ENCODE peak calls at places on chromosome 19, in seven cellular contexts. One of them, this sample, is unnamed. For H3K4me1, the result is how much of the 10 kb centered on the place peaks cover.

GRCh38 chr19:47564081-47564480 is 8.9 kb downstream of the ZNF541 start:
- DNase-seq in ascending aorta: no peak
- DNase-seq in left lung: no peak
- DNase-seq in IMR-90: no peak
- DNase-seq in fibroblast of lung: no peak
- DNase-seq in left ventricle myocardium inferior: no peak
- DNase-seq in CD8-positive, alpha-beta T cell: no peak
- DNase-seq in this sample: no peak

GRCh38 chr19:54473983-54474382 is 887 bp upstream of the CDC42EP5 start:
- DNase-seq in ascending aorta: no peak
- DNase-seq in left lung: no peak
- DNase-seq in IMR-90: no peak
- DNase-seq in fibroblast of lung: no peak
- DNase-seq in left ventricle myocardium inferior: no peak
- DNase-seq in CD8-positive, alpha-beta T cell: no peak
- DNase-seq in this sample: no peak

GRCh38 chr19:55113570-55114039 is 3.8 kb downstream of the PPP1R12C start:
- DNase-seq in ascending aorta: peak
- DNase-seq in left lung: no peak
- DNase-seq in IMR-90: peak
- DNase-seq in fibroblast of lung: peak
- DNase-seq in left ventricle myocardium inferior: peak
- DNase-seq in CD8-positive, alpha-beta T cell: no peak
- DNase-seq in this sample: peak

GRCh38 chr19:12703056-12703455 is 6.6 kb upstream of the FBXW9 start:
- DNase-seq in ascending aorta: no peak
- DNase-seq in left lung: no peak
- DNase-seq in IMR-90: peak
- DNase-seq in fibroblast of lung: peak
- DNase-seq in left ventricle myocardium inferior: no peak
- DNase-seq in CD8-positive, alpha-beta T cell: no peak
- DNase-seq in this sample: no peak

GRCh38 chr19:55384576-55385235 is 614 bp upstream of the TMEM238 start:
- DNase-seq in ascending aorta: no peak
- DNase-seq in left lung: no peak
- DNase-seq in IMR-90: no peak
- DNase-seq in fibroblast of lung: no peak
- DNase-seq in left ventricle myocardium inferior: no peak
- DNase-seq in CD8-positive, alpha-beta T cell: no peak
- DNase-seq in this sample: no peak

GRCh38 chr19:53906211-53907192 is 2.6 kb upstream of the CACNG7 start:
- DNase-seq in ascending aorta: no peak
- DNase-seq in left lung: peak
- DNase-seq in IMR-90: no peak
- DNase-seq in fibroblast of lung: no peak
- DNase-seq in left ventricle myocardium inferior: peak
- DNase-seq in CD8-positive, alpha-beta T cell: peak
- DNase-seq in this sample: peak

GRCh38 chr19:15144046-15144646 is 36.9 kb downstream of the SYDE1 start:
- DNase-seq in ascending aorta: no peak
- DNase-seq in left lung: no peak
- DNase-seq in IMR-90: no peak
- DNase-seq in fibroblast of lung: no peak
- DNase-seq in left ventricle myocardium inferior: no peak
- DNase-seq in CD8-positive, alpha-beta T cell: no peak
- DNase-seq in this sample: no peak

GRCh38 chr19:3210347-3211017 is 14.0 kb upstream of the CELF5 start:
- DNase-seq in ascending aorta: no peak
- DNase-seq in left lung: peak
- DNase-seq in IMR-90: no peak
- DNase-seq in fibroblast of lung: peak
- DNase-seq in left ventricle myocardium inferior: peak
- DNase-seq in CD8-positive, alpha-beta T cell: peak
- DNase-seq in this sample: peak

GRCh38 chr19:47097396-47098217 is 16.0 kb downstream of the ZC3H4 start:
- DNase-seq in ascending aorta: no peak
- DNase-seq in left lung: peak
- DNase-seq in IMR-90: no peak
- DNase-seq in fibroblast of lung: no peak
- DNase-seq in left ventricle myocardium inferior: peak
- DNase-seq in CD8-positive, alpha-beta T cell: no peak
- DNase-seq in this sample: peak

GRCh38 chr19:51064534-51065220 is at the start of gene KLK13:
- DNase-seq in ascending aorta: no peak
- DNase-seq in left lung: no peak
- DNase-seq in IMR-90: no peak
- DNase-seq in fibroblast of lung: no peak
- DNase-seq in left ventricle myocardium inferior: peak
- DNase-seq in CD8-positive, alpha-beta T cell: no peak
- DNase-seq in this sample: peak

GRCh38 chr19:480016-480855 is 16.1 kb upstream of the MADCAM1 start:
- DNase-seq in ascending aorta: no peak
- DNase-seq in left lung: peak
- DNase-seq in IMR-90: no peak
- DNase-seq in fibroblast of lung: peak
- DNase-seq in left ventricle myocardium inferior: peak
- DNase-seq in CD8-positive, alpha-beta T cell: peak
- DNase-seq in this sample: peak

GRCh38 chr19:10021863-10022262 is 8.6 kb downstream of the RDH8 start:
- DNase-seq in ascending aorta: no peak
- DNase-seq in left lung: no peak
- DNase-seq in IMR-90: peak
- DNase-seq in fibroblast of lung: no peak
- DNase-seq in left ventricle myocardium inferior: no peak
- DNase-seq in CD8-positive, alpha-beta T cell: no peak
- DNase-seq in this sample: no peak

GRCh38 chr19:12365094-12365371 is 450 bp downstream of the ZNF442 start:
- DNase-seq in ascending aorta: no peak
- DNase-seq in left lung: no peak
- DNase-seq in IMR-90: peak
- DNase-seq in fibroblast of lung: peak
- DNase-seq in left ventricle myocardium inferior: no peak
- DNase-seq in CD8-positive, alpha-beta T cell: no peak
- DNase-seq in this sample: no peak

GRCh38 chr19:35620001-35620400 is 7.5 kb downstream of the HAUS5 start:
- DNase-seq in ascending aorta: no peak
- DNase-seq in left lung: no peak
- DNase-seq in IMR-90: no peak
- DNase-seq in fibroblast of lung: no peak
- DNase-seq in left ventricle myocardium inferior: no peak
- DNase-seq in CD8-positive, alpha-beta T cell: no peak
- DNase-seq in this sample: no peak

GRCh38 chr19:35623327-35624010 is 5.4 kb upstream of the RBM42 start:
- DNase-seq in ascending aorta: no peak
- DNase-seq in left lung: no peak
- DNase-seq in IMR-90: no peak
- DNase-seq in fibroblast of lung: no peak
- DNase-seq in left ventricle myocardium inferior: no peak
- DNase-seq in CD8-positive, alpha-beta T cell: no peak
- DNase-seq in this sample: no peak

GRCh38 chr19:35619290-35619923 is 6.9 kb downstream of the HAUS5 start:
- DNase-seq in ascending aorta: no peak
- DNase-seq in left lung: no peak
- DNase-seq in IMR-90: no peak
- DNase-seq in fibroblast of lung: no peak
- DNase-seq in left ventricle myocardium inferior: no peak
- DNase-seq in CD8-positive, alpha-beta T cell: no peak
- DNase-seq in this sample: no peak

GRCh38 chr19:35622750-35623149 is 6.1 kb upstream of the RBM42 start:
- DNase-seq in ascending aorta: no peak
- DNase-seq in left lung: no peak
- DNase-seq in IMR-90: no peak
- DNase-seq in fibroblast of lung: no peak
- DNase-seq in left ventricle myocardium inferior: no peak
- DNase-seq in CD8-positive, alpha-beta T cell: no peak
- DNase-seq in this sample: no peak

GRCh38 chr19:35621708-35622107 is 7.1 kb upstream of the RBM42 start:
- DNase-seq in ascending aorta: no peak
- DNase-seq in left lung: no peak
- DNase-seq in IMR-90: no peak
- DNase-seq in fibroblast of lung: no peak
- DNase-seq in left ventricle myocardium inferior: no peak
- DNase-seq in CD8-positive, alpha-beta T cell: no peak
- DNase-seq in this sample: no peak
- H3K4me3 ChIP-seq in ascending aorta: no peak
- H3K4me3 ChIP-seq in left lung: no peak
- H3K4me3 ChIP-seq in IMR-90: no peak
- H3K4me3 ChIP-seq in fibroblast of lung: no peak
- H3K4me3 ChIP-seq in left ventricle myocardium inferior: no peak
- H3K4me3 ChIP-seq in CD8-positive, alpha-beta T cell: no peak
- H3K4me3 ChIP-seq in this sample: no peak

GRCh38 chr19:16591803-16592556 is 19.8 kb upstream of the SLC35E1 start:
- DNase-seq in ascending aorta: no peak
- DNase-seq in left lung: peak
- DNase-seq in IMR-90: peak
- DNase-seq in fibroblast of lung: no peak
- DNase-seq in left ventricle myocardium inferior: no peak
- DNase-seq in CD8-positive, alpha-beta T cell: no peak
- DNase-seq in this sample: no peak
- H3K4me1 ChIP-seq in ascending aorta: under half
- H3K4me1 ChIP-seq in left lung: under half
- H3K4me1 ChIP-seq in IMR-90: under half
- H3K4me1 ChIP-seq in fibroblast of lung: under half
- H3K4me1 ChIP-seq in left ventricle myocardium inferior: half or more
- H3K4me1 ChIP-seq in CD8-positive, alpha-beta T cell: half or more
- H3K4me1 ChIP-seq in this sample: half or more

DNA sequence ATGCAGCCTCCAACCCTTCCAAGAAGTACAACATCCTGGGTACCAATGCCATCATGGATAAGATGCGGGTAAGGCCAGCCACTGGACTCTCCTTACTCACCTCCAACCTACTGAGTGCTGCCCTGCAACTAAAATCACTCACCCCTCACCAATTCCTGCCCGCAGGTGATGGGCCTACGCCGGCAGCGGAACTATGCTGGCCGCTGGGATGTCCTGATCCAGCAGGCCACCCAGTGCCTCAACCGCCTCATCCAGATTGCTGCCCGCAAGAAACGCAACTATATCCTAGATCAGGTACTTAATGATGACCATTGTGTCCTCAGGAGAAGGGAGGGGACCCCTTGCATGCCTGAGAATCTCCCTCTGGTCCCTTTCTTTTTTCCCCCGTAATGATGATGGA is 15.6 kb upstream of the CCDC97 start:
- DNase-seq in ascending aorta: no peak
- DNase-seq in left lung: no peak
- DNase-seq in IMR-90: no peak
- DNase-seq in fibroblast of lung: no peak
- DNase-seq in left ventricle myocardium inferior: no peak
- DNase-seq in CD8-positive, alpha-beta T cell: no peak
- DNase-seq in this sample: no peak
- TF ChIP-seq CTCF in ascending aorta: no peak
- TF ChIP-seq CTCF in left lung: no peak
- TF ChIP-seq CTCF in IMR-90: no peak
- TF ChIP-seq CTCF in fibroblast of lung: no peak
- TF ChIP-seq CTCF in left ventricle myocardium inferior: no peak
- TF ChIP-seq CTCF in CD8-positive, alpha-beta T cell: no peak
- TF ChIP-seq CTCF in this sample: no peak

GRCh38 chr19:18941628-18942354 is 774 bp upstream of the HOMER3 start:
- DNase-seq in ascending aorta: no peak
- DNase-seq in left lung: no peak
- DNase-seq in IMR-90: no peak
- DNase-seq in fibroblast of lung: no peak
- DNase-seq in left ventricle myocardium inferior: no peak
- DNase-seq in CD8-positive, alpha-beta T cell: no peak
- DNase-seq in this sample: no peak
- H3K4me3 ChIP-seq in ascending aorta: peak
- H3K4me3 ChIP-seq in left lung: no peak
- H3K4me3 ChIP-seq in IMR-90: peak
- H3K4me3 ChIP-seq in fibroblast of lung: no peak
- H3K4me3 ChIP-seq in left ventricle myocardium inferior: peak
- H3K4me3 ChIP-seq in CD8-positive, alpha-beta T cell: no peak
- H3K4me3 ChIP-seq in this sample: peak

DNA sequence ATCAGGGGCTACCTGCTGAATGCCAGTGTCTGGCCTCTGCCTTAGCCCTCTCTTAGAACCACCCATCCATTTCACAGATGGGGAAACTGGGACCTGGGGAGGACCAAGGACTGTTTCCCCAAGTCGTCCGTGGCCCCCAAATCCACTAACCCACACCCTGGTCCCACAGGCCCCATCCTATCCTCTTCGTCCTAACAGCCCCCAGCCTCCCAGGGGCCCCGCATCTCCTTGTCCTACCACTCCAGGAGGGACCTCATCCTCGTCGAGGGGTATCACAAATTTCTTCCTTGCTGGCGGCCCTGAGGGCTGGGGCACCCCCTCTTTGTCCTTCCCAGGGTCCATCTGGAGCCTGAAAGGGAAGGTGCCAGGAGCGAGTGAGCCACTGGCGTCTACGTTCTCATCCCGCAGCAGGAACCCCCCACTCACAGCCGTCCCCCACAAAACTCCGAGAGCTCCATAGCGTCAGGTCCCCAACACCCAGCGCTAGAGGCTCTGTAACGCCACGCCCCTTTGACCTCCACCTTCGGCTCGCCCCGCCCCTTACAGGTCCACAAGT is 606 bp downstream of the ERCC1 start:
- DNase-seq in ascending aorta: no peak
- DNase-seq in left lung: no peak
- DNase-seq in IMR-90: no peak
- DNase-seq in fibroblast of lung: no peak
- DNase-seq in left ventricle myocardium inferior: no peak
- DNase-seq in CD8-positive, alpha-beta T cell: peak
- DNase-seq in this sample: no peak
- H3K4me1 ChIP-seq in ascending aorta: under half
- H3K4me1 ChIP-seq in left lung: under half
- H3K4me1 ChIP-seq in IMR-90: under half
- H3K4me1 ChIP-seq in fibroblast of lung: under half
- H3K4me1 ChIP-seq in left ventricle myocardium inferior: under half
- H3K4me1 ChIP-seq in CD8-positive, alpha-beta T cell: under half
- H3K4me1 ChIP-seq in this sample: under half

GRCh38 chr19:33777351-33777750 is 19.3 kb upstream of the KCTD15 start:
- DNase-seq in ascending aorta: no peak
- DNase-seq in left lung: peak
- DNase-seq in IMR-90: no peak
- DNase-seq in fibroblast of lung: no peak
- DNase-seq in left ventricle myocardium inferior: no peak
- DNase-seq in CD8-positive, alpha-beta T cell: no peak
- DNase-seq in this sample: no peak
- TF ChIP-seq CTCF in ascending aorta: no peak
- TF ChIP-seq CTCF in left lung: no peak
- TF ChIP-seq CTCF in IMR-90: no peak
- TF ChIP-seq CTCF in fibroblast of lung: no peak
- TF ChIP-seq CTCF in left ventricle myocardium inferior: no peak
- TF ChIP-seq CTCF in CD8-positive, alpha-beta T cell: no peak
- TF ChIP-seq CTCF in this sample: no peak

DNA sequence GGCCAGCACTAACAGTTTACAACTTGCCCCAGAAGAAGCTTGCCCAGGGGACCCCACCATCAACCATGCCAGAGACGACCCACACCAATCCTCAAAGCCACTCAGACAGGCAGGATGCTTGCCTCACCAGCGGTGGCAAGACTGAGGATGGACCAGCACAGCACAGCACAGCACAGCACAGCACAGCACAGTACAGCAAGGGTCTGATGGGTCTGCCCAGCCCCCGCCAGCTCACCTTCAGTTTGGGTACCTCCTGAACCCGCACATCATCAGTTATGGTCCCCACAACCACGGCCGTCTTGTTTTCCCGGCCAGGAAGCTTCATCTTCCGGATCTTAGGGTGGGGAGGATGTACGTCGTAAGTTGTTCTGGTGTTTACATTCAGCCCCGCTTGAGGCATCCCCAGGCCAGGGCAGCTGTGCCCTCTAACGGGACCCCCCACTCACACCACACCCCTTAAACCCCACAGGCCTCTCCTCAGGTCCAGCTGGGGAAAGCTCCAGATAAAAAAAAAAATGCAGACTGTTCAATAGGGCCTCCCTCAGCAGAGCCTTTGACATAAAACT is 1.7 kb upstream of the FAM83E start:
- DNase-seq in ascending aorta: no peak
- DNase-seq in left lung: no peak
- DNase-seq in IMR-90: no peak
- DNase-seq in fibroblast of lung: no peak
- DNase-seq in left ventricle myocardium inferior: no peak
- DNase-seq in CD8-positive, alpha-beta T cell: no peak
- DNase-seq in this sample: no peak
- H3K4me3 ChIP-seq in ascending aorta: no peak
- H3K4me3 ChIP-seq in left lung: no peak
- H3K4me3 ChIP-seq in IMR-90: no peak
- H3K4me3 ChIP-seq in fibroblast of lung: peak
- H3K4me3 ChIP-seq in left ventricle myocardium inferior: peak
- H3K4me3 ChIP-seq in CD8-positive, alpha-beta T cell: no peak
- H3K4me3 ChIP-seq in this sample: peak